ENCODE peak calls at places on chromosomes 11 and 22, in eight cellular contexts. One of them, this sample, is unnamed.

GRCh38 chr11:125165664-125166346 is 1.3 kb downstream of the PKNOX2 start:
- DNase-seq in ovary: peak; percentile 40
- DNase-seq in K562: no peak
- DNase-seq in right lobe of liver: no peak
- DNase-seq in transverse colon: no peak
- DNase-seq in testis: no peak
- DNase-seq in HCT116: no peak
- DNase-seq in upper lobe of left lung: no peak
- DNase-seq in this sample: no peak

GRCh38 chr22:46203590-46203980 is 46.5 kb downstream of the CDPF1 start:
- DNase-seq in ovary: no peak
- DNase-seq in K562: no peak
- DNase-seq in right lobe of liver: no peak
- DNase-seq in transverse colon: peak; percentile 56
- DNase-seq in testis: no peak
- DNase-seq in HCT116: no peak
- DNase-seq in upper lobe of left lung: no peak
- DNase-seq in this sample: no peak

GRCh38 chr11:118609380-118610219 is 2.2 kb downstream of the PHLDB1 start:
- DNase-seq in ovary: no peak
- DNase-seq in K562: no peak
- DNase-seq in right lobe of liver: no peak
- DNase-seq in transverse colon: no peak
- DNase-seq in testis: no peak
- DNase-seq in HCT116: no peak
- DNase-seq in upper lobe of left lung: no peak
- DNase-seq in this sample: peak; percentile 48

GRCh38 chr11:27124514-27125264 is 84.1 kb downstream of the BBOX1 start:
- DNase-seq in ovary: no peak
- DNase-seq in K562: no peak
- DNase-seq in right lobe of liver: no peak
- DNase-seq in transverse colon: no peak
- DNase-seq in testis: no peak
- DNase-seq in HCT116: no peak
- DNase-seq in upper lobe of left lung: no peak
- DNase-seq in this sample: no peak

GRCh38 chr11:15108592-15109130 is 6.1 kb upstream of the INSC start:
- DNase-seq in ovary: no peak
- DNase-seq in K562: no peak
- DNase-seq in right lobe of liver: no peak
- DNase-seq in transverse colon: no peak
- DNase-seq in testis: no peak
- DNase-seq in HCT116: no peak
- DNase-seq in upper lobe of left lung: no peak
- DNase-seq in this sample: no peak

GRCh38 chr11:33110083-33110482 is 51.2 kb downstream of the CSTF3 start:
- DNase-seq in ovary: no peak
- DNase-seq in K562: no peak
- DNase-seq in right lobe of liver: no peak
- DNase-seq in transverse colon: no peak
- DNase-seq in testis: no peak
- DNase-seq in HCT116: no peak
- DNase-seq in upper lobe of left lung: no peak
- DNase-seq in this sample: no peak

GRCh38 chr22:30294066-30294465 is 4.8 kb upstream of the CASTOR1 start:
- DNase-seq in ovary: no peak
- DNase-seq in K562: no peak
- DNase-seq in right lobe of liver: no peak
- DNase-seq in transverse colon: no peak
- DNase-seq in testis: no peak
- DNase-seq in HCT116: no peak
- DNase-seq in upper lobe of left lung: no peak
- DNase-seq in this sample: no peak

GRCh38 chr11:69572861-69573260 is 68.1 kb upstream of the CCND1 start:
- DNase-seq in ovary: no peak
- DNase-seq in K562: no peak
- DNase-seq in right lobe of liver: no peak
- DNase-seq in transverse colon: no peak
- DNase-seq in testis: no peak
- DNase-seq in HCT116: no peak
- DNase-seq in upper lobe of left lung: no peak
- DNase-seq in this sample: no peak

GRCh38 chr11:47533690-47534135 is 19.2 kb downstream of the CELF1 start:
- DNase-seq in ovary: no peak
- DNase-seq in K562: no peak
- DNase-seq in right lobe of liver: no peak
- DNase-seq in transverse colon: no peak
- DNase-seq in testis: no peak
- DNase-seq in HCT116: no peak
- DNase-seq in upper lobe of left lung: no peak
- DNase-seq in this sample: no peak
- H3K27me3 ChIP-seq in ovary: no peaks in the 10 kb centered on the region
- H3K27me3 ChIP-seq in K562: no peaks in the 10 kb centered on the region
- H3K27me3 ChIP-seq in right lobe of liver: no peaks in the 10 kb centered on the region
- H3K27me3 ChIP-seq in transverse colon: no peaks in the 10 kb centered on the region
- H3K27me3 ChIP-seq in testis: no peaks in the 10 kb centered on the region
- H3K27me3 ChIP-seq in HCT116: no peaks in the 10 kb centered on the region
- H3K27me3 ChIP-seq in upper lobe of left lung: no peaks in the 10 kb centered on the region
- H3K27me3 ChIP-seq in this sample: no peaks in the 10 kb centered on the region

DNA sequence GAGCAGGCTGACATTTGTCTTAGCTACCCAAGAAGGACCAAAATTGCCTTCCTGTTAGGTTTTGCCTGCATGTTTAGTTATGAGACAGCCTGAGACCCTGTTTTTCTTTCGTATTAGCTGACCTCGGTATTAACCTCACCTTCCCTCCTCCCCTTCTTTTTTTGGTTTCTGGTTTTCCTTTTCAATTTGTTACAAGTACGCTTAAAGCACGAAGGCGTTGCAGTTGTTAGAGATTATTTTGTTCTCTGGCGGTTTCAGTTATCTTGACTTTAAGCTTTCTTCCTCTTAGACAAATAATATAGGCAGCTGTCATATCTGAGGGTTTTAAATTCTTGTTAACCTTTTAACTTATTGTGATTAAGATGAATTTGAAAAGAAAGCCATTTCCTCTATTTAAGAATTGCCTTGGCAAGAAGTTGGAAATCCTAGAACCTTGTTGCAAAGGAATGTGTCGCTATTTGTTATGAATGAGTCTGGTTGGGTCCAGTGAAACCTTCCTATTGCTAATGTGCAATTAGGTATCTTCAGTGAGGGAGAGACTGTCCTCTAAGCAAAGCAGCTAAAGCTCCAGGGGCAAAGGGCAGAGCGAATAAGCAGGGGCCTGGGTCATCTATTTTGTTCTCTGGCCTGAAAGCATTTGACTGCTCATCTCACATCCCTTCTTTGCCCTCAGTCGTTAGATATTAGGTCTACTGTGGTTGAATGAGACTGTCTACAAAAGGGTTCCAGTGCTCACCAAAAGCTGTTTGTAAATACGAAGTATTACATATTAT is 45.8 kb downstream of the PACS1 start:
- DNase-seq in ovary: no peak
- DNase-seq in K562: no peak
- DNase-seq in right lobe of liver: no peak
- DNase-seq in transverse colon: no peak
- DNase-seq in testis: no peak
- DNase-seq in HCT116: no peak
- DNase-seq in upper lobe of left lung: no peak
- DNase-seq in this sample: no peak
- H3K4me3 ChIP-seq in ovary: no peak overlapping the region
- H3K4me3 ChIP-seq in K562: no peak overlapping the region
- H3K4me3 ChIP-seq in right lobe of liver: no peak overlapping the region
- H3K4me3 ChIP-seq in transverse colon: no peak overlapping the region
- H3K4me3 ChIP-seq in testis: no peak overlapping the region
- H3K4me3 ChIP-seq in HCT116: no peak overlapping the region
- H3K4me3 ChIP-seq in upper lobe of left lung: no peak overlapping the region
- H3K4me3 ChIP-seq in this sample: no peak overlapping the region

GRCh38 chr11:65473275-65473860 is 25.5 kb upstream of the MALAT1 start:
- DNase-seq in ovary: no peak
- DNase-seq in K562: no peak
- DNase-seq in right lobe of liver: no peak
- DNase-seq in transverse colon: no peak
- DNase-seq in testis: no peak
- DNase-seq in HCT116: no peak
- DNase-seq in upper lobe of left lung: no peak
- DNase-seq in this sample: no peak

GRCh38 chr11:65478411-65479183 is 20.2 kb upstream of the MALAT1 start:
- DNase-seq in ovary: peak; percentile 90
- DNase-seq in K562: peak; percentile 83
- DNase-seq in right lobe of liver: peak; percentile 59
- DNase-seq in transverse colon: peak; percentile 61
- DNase-seq in testis: peak; percentile 69
- DNase-seq in HCT116: no peak
- DNase-seq in upper lobe of left lung: no peak
- DNase-seq in this sample: peak; percentile 59

GRCh38 chr11:65479184-65480145 is 19.4 kb upstream of the MALAT1 start:
- DNase-seq in ovary: peak; percentile 86
- DNase-seq in K562: no peak
- DNase-seq in right lobe of liver: no peak
- DNase-seq in transverse colon: peak; percentile 64
- DNase-seq in testis: peak; percentile 81
- DNase-seq in HCT116: no peak
- DNase-seq in upper lobe of left lung: peak; percentile 72
- DNase-seq in this sample: no peak

GRCh38 chr11:65477271-65478029 is 21.4 kb upstream of the MALAT1 start:
- DNase-seq in ovary: peak; percentile 97
- DNase-seq in K562: peak; percentile 96
- DNase-seq in right lobe of liver: peak; percentile 98
- DNase-seq in transverse colon: peak; percentile 98
- DNase-seq in testis: peak; percentile 96
- DNase-seq in HCT116: no peak
- DNase-seq in upper lobe of left lung: peak; percentile 99
- DNase-seq in this sample: peak; percentile 98

DNA sequence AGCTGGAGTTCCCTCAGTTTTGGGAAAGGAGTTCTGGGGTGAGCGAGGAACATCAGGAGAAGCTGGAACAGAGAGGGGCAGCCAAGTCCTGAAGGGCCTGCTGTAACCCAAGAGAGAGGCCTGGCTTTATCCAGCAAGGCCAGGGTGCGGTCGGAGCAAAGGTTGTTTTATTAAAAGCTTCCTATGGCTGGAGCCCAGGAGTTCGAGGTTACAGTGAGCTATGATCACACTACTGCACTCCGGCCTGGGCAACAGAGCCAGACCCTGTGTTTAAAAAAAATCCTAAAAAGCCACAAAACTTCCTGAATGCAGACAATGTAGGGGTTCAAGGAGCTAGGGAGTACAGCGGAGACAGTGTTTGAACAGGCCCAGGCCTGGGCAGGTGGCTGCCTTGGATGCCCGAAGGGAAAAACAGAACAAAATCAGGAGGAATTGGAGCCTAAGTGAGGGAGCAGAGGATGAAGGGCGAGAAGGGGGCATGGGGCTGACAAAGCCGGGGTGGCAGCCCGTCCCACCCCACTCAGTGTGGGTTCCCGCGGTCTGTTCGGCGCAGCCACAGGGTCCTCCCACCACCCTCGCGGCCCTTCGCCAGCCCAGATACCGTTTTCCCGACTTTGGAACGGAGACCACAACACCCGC is 22.1 kb upstream of the MALAT1 start:
- DNase-seq in ovary: peak; percentile 78
- DNase-seq in K562: no peak
- DNase-seq in right lobe of liver: no peak
- DNase-seq in transverse colon: peak; percentile 81
- DNase-seq in testis: no peak
- DNase-seq in HCT116: no peak
- DNase-seq in upper lobe of left lung: no peak
- DNase-seq in this sample: no peak
- TF ChIP-seq POLR2A in ovary: no peak
- TF ChIP-seq POLR2A in K562: peak; percentile 1
- TF ChIP-seq POLR2A in right lobe of liver: no peak
- TF ChIP-seq POLR2A in transverse colon: no peak
- TF ChIP-seq POLR2A in testis: no peak
- TF ChIP-seq POLR2A in HCT116: no peak
- TF ChIP-seq POLR2A in upper lobe of left lung: no peak
- TF ChIP-seq POLR2A in this sample: no peak

DNA sequence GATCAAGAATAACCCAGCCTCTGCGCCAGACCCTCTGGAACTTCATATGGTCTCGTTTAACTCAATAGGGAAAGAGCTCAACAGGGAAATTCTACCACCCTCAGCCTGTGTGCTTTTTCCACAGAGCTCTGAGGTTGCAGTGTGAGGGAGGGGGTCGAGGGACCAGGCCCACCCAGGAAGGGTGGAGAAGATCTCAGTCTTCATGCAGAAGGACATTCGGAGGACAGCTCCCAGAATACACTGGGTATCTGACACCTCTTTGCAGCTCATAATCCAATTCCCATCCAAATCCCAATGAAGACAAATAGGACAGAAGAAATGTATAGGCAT is 56.6 kb downstream of the ST14 start:
- DNase-seq in ovary: no peak
- DNase-seq in K562: no peak
- DNase-seq in right lobe of liver: no peak
- DNase-seq in transverse colon: no peak
- DNase-seq in testis: no peak
- DNase-seq in HCT116: no peak
- DNase-seq in upper lobe of left lung: no peak
- DNase-seq in this sample: no peak
- H3K27me3 ChIP-seq in ovary: no peaks in the 10 kb centered on the region
- H3K27me3 ChIP-seq in K562: peaks cover 89% of the 10 kb centered on the region
- H3K27me3 ChIP-seq in right lobe of liver: no peaks in the 10 kb centered on the region
- H3K27me3 ChIP-seq in transverse colon: no peaks in the 10 kb centered on the region
- H3K27me3 ChIP-seq in testis: no peaks in the 10 kb centered on the region
- H3K27me3 ChIP-seq in HCT116: no peaks in the 10 kb centered on the region
- H3K27me3 ChIP-seq in upper lobe of left lung: no peaks in the 10 kb centered on the region
- H3K27me3 ChIP-seq in this sample: no peaks in the 10 kb centered on the region

DNA sequence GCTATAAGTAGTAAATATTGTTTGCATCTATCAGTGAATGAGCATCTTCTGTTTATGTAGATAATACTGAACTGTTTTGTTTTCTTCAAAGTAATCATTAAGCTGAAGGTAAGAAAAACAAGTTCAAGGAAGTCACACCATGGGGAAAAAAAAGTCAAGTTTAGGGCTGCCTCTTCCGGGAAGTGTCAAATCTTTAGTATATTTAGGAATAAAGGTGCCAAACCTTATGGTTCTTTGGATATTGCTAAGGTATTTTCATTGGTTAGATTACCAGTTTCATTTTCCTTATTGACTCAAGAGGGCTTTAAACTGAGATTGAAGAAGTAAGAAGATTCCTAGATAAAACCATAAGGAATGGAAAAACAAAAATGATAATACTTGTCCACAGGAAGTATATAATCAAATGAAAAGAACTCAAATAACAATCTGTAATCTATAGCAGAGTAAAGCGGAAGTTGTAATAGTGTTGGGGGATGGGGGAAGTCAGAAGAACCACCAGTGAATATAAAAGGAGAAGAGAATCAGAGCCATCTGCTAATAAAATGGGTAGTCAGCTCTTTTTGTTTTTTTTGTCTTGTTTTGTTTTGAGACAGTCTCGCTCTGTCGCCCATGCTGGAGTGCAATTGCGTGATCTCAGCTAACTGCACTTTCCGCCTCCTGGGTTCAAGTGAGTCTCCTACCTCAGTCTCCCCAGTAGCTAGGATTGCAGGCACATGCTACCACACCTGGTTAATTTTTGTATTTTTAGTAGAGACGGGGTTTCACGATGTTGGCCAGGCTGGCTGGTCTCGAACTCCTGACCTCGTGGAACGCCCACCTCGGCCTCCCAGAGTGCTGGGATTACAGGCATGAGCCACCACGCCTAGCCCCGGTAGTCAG is 2.3 kb downstream of the ATM start:
- DNase-seq in ovary: no peak
- DNase-seq in K562: no peak
- DNase-seq in right lobe of liver: no peak
- DNase-seq in transverse colon: no peak
- DNase-seq in testis: no peak
- DNase-seq in HCT116: no peak
- DNase-seq in upper lobe of left lung: no peak
- DNase-seq in this sample: no peak
- H3K4me3 ChIP-seq in ovary: no peak overlapping the region
- H3K4me3 ChIP-seq in K562: peak overlapping the region; percentile 80
- H3K4me3 ChIP-seq in right lobe of liver: peak overlapping the region; percentile 90
- H3K4me3 ChIP-seq in transverse colon: no peak overlapping the region
- H3K4me3 ChIP-seq in testis: no peak overlapping the region
- H3K4me3 ChIP-seq in HCT116: no peak overlapping the region
- H3K4me3 ChIP-seq in upper lobe of left lung: no peak overlapping the region
- H3K4me3 ChIP-seq in this sample: no peak overlapping the region